ENCODE peak calls at places on chromosome 16, in nine cellular contexts. E is HL-60, O is Peyer's patch, Z is dorsolateral prefrontal cortex, P is kidney epithelial cell, K is mesothelial cell of epicardium, S is A549, G is HFF-Myc, L is neural progenitor cell. V is an unnamed sample.

GRCh38 chr16:69482410-69482951 is 58.1 kb downstream of the CYB5B start:
- DNase-seq in E (no peak), O (no peak), Z (no peak), P (no peak), K (no peak), S (no peak), G (no peak), L (peak; percentile 15), V (no peak)

GRCh38 chr16:23848958-23849357 is 13.2 kb downstream of the PRKCB start:
- DNase-seq in E (no peak), O (no peak), Z (no peak), P (no peak), K (no peak), S (no peak), G (no peak), L (no peak), V (peak; percentile 30)

GRCh38 chr16:66199189-66199588 is 167.3 kb upstream of the CDH5 start:
- DNase-seq in E (no peak), O (no peak), Z (no peak), P (no peak), K (no peak), S (no peak), G (no peak), L (no peak), V (no peak)

GRCh38 chr16:24482681-24483202 is 56.6 kb upstream of the RBBP6 start:
- DNase-seq in E (no peak), O (no peak), Z (no peak), P (no peak), K (no peak), S (no peak), G (no peak), L (peak; percentile 86), V (no peak)

GRCh38 chr16:1037023-1037933 is 35.3 kb upstream of the SSTR5 start:
- DNase-seq in E (peak; percentile 20), O (no peak), Z (no peak), P (peak; percentile 31), K (no peak), S (no peak), G (no peak), L (no peak), V (no peak)

GRCh38 chr16:77898671-77899211 is 110.4 kb downstream of the VAT1L start:
- DNase-seq in E (no peak), O (no peak), Z (no peak), P (peak; percentile 32), K (no peak), S (no peak), G (peak; percentile 19), L (no peak), V (no peak)

GRCh38 chr16:12087901-12088364 is 111.4 kb downstream of the SNX29 start:
- DNase-seq in E (no peak), O (peak; percentile 36), Z (peak; percentile 46), P (no peak), K (no peak), S (no peak), G (no peak), L (no peak), V (peak; percentile 67)

GRCh38 chr16:14020141-14020540 is 51.0 kb upstream of the MRTFB start:
- DNase-seq in E (no peak), O (no peak), Z (no peak), P (no peak), K (no peak), S (no peak), G (no peak), L (no peak), V (no peak)

GRCh38 chr16:85524630-85525463 is 88.3 kb upstream of the GSE1 start:
- DNase-seq in E (peak; percentile 71), O (no peak), Z (no peak), P (no peak), K (no peak), S (no peak), G (no peak), L (peak; percentile 51), V (no peak)

GRCh38 chr16:9259914-9260608 is 168.6 kb downstream of the HAPSTR1 start:
- DNase-seq in E (no peak), O (no peak), Z (no peak), P (no peak), K (no peak), S (no peak), G (no peak), L (no peak), V (no peak)

GRCh38 chr16:75948441-75948840 is 222.2 kb upstream of the CPHXL start:
- DNase-seq in E (no peak), O (no peak), Z (no peak), P (no peak), K (no peak), S (no peak), G (no peak), L (no peak), V (no peak)

GRCh38 chr16:18933501-18933900 is 7.3 kb upstream of the SMG1 start:
- DNase-seq in E (no peak), O (no peak), Z (no peak), P (no peak), K (no peak), S (no peak), G (no peak), L (no peak), V (no peak)

GRCh38 chr16:56643080-56643778 is 4.8 kb downstream of the MT1A start:
- DNase-seq in E (peak; percentile 65), O (peak; percentile 73), Z (no peak), P (no peak), K (no peak), S (peak; percentile 80), G (no peak), L (peak; percentile 59), V (peak; percentile 91)
- TF ChIP-seq CTCF in E (peak; percentile 31), O (no peak), Z (peak; percentile 26), P (peak; percentile 66), K (no peak), S (peak; percentile 51), G (no peak), L (peak; percentile 37), V (peak; percentile 49)

GRCh38 chr16:28063047-28063521 is 430 bp downstream of the GSG1L start:
- DNase-seq in E (peak; percentile 45), O (no peak), Z (no peak), P (no peak), K (peak; percentile 58), S (no peak), G (no peak), L (peak; percentile 63), V (peak; percentile 14)

GRCh38 chr16:28064150-28064549 is 636 bp upstream of the GSG1L start:
- DNase-seq in E (no peak), O (no peak), Z (no peak), P (no peak), K (no peak), S (no peak), G (no peak), L (no peak), V (no peak)

GRCh38 chr16:28062261-28063046 is 1.1 kb downstream of the GSG1L start:
- DNase-seq in E (no peak), O (no peak), Z (no peak), P (no peak), K (no peak), S (no peak), G (no peak), L (no peak), V (no peak)

GRCh38 chr16:28064706-28065249 is 1.3 kb upstream of the GSG1L start:
- DNase-seq in E (no peak), O (no peak), Z (no peak), P (no peak), K (no peak), S (no peak), G (no peak), L (no peak), V (no peak)

GRCh38 chr16:28063611-28064061 is at the start of gene GSG1L:
- DNase-seq in E (no peak), O (no peak), Z (no peak), P (no peak), K (no peak), S (no peak), G (no peak), L (peak; percentile 67), V (no peak)
- TF ChIP-seq CTCF in E (no peak), O (no peak), Z (no peak), P (no peak), K (no peak), S (peak; percentile 14), G (no peak), L (peak; percentile 38), V (no peak)

GRCh38 chr16:89293276-89294143 is 76.0 kb downstream of the ZNF778 start:
- DNase-seq in E (no peak), O (no peak), Z (no peak), P (no peak), K (no peak), S (no peak), G (no peak), L (peak; percentile 52), V (no peak)
- TF ChIP-seq CTCF in E (no peak), O (no peak), Z (no peak), P (no peak), K (no peak), S (no peak), G (no peak), L (peak; percentile 42), V (no peak)

DNA sequence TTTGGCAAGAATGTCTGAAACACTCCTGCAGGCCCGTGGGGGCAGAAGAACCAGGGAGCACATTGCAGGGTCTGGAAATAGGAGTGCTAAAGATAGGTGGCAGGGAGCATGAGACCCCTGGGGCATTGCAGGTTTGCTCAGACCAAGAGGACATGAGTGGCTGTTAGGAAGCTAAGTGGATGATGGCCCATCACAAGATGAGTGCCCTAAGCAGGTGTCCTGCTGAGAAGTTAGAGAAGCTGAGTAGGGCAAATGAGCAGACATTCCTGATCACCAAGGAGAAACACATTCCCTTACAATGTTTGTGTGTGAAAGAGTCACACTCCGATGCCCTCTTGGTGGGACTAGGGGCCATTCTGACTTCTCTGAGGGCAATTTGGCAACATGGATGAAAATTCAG is 9.9 kb downstream of the MLYCD start:
- DNase-seq in E (no peak), O (no peak), Z (no peak), P (no peak), K (no peak), S (no peak), G (no peak), L (no peak), V (no peak)
- TF ChIP-seq CTCF in E (no peak), O (no peak), Z (no peak), P (no peak), K (no peak), S (no peak), G (no peak), L (no peak), V (no peak)

GRCh38 chr16:31295206-31295605 is 35.4 kb downstream of the ITGAM start:
- DNase-seq in E (no peak), O (no peak), Z (no peak), P (no peak), K (no peak), S (no peak), G (no peak), L (no peak), V (no peak)

GRCh38 chr16:31301708-31302400 is 42.1 kb downstream of the ITGAM start:
- DNase-seq in E (peak; percentile 91), O (no peak), Z (no peak), P (no peak), K (no peak), S (peak; percentile 8), G (no peak), L (peak; percentile 4), V (peak; percentile 9)

GRCh38 chr16:31297496-31297895 is 37.7 kb downstream of the ITGAM start:
- DNase-seq in E (no peak), O (no peak), Z (no peak), P (no peak), K (no peak), S (no peak), G (no peak), L (no peak), V (no peak)

GRCh38 chr16:31298340-31298739 is 38.6 kb downstream of the ITGAM start:
- DNase-seq in E (no peak), O (no peak), Z (no peak), P (no peak), K (no peak), S (no peak), G (no peak), L (no peak), V (no peak)

GRCh38 chr16:31298958-31299357 is 39.2 kb downstream of the ITGAM start:
- DNase-seq in E (no peak), O (no peak), Z (no peak), P (no peak), K (no peak), S (no peak), G (no peak), L (no peak), V (no peak)
- TF ChIP-seq CTCF in E (peak; percentile 69), O (no peak), Z (no peak), P (no peak), K (no peak), S (peak; percentile 44), G (peak; percentile 11), L (peak; percentile 16), V (no peak)

V was measured in activated CD8-positive, alpha-beta T cell treated with anti-CD3 and anti-CD28 coated beads for 36 hours.